ENCODE peak calls at places on chromosome 6, in eight cellular contexts. T is AG04450; A is posterior vena cava; X is activated gamma-delta T cell treated with Interleukin-2 at 50 U/mL for 16 hours; O is SW 1271; N is effector memory CD4-positive, alpha-beta T cell; P is retina; Y is endothelial cell. V is an unnamed sample.

GRCh38 chr6:40948598-40948997 is 90.4 kb downstream of the UNC5CL start:
- DNase-seq in Y (no peak), X (no peak), O (no peak), A (no peak), P (no peak), N (no peak), T (no peak), V (no peak)

GRCh38 chr6:39079726-39080125 is 31.1 kb downstream of the GLP1R start:
- DNase-seq in X (no peak), T (no peak), Y (no peak), A (no peak), O (no peak), P (no peak), N (no peak), V (no peak)

GRCh38 chr6:108902389-108902792 is 54.2 kb downstream of the ARMC2 start:
- DNase-seq in T (no peak), P (no peak), O (no peak), Y (no peak), X (no peak), A (no peak), N (no peak), V (no peak)

GRCh38 chr6:89187504-89187903 is 29.7 kb downstream of the GABRR1 start:
- DNase-seq in O (no peak), Y (no peak), A (no peak), N (no peak), T (no peak), X (no peak), P (no peak), V (no peak)

GRCh38 chr6:28337103-28337520 is 1.2 kb upstream of the ZSCAN31 start:
- DNase-seq in N (no peak), Y (no peak), X (no peak), P (peak), O (no peak), T (no peak), A (no peak), V (no peak)

GRCh38 chr6:84651583-84651982 is 112.8 kb downstream of the TBX18 start:
- DNase-seq in P (no peak), A (no peak), N (no peak), Y (no peak), X (no peak), O (no peak), T (no peak), V (no peak)

GRCh38 chr6:121770943-121771342 is 335.5 kb downstream of the GJA1 start:
- DNase-seq in T (no peak), X (no peak), P (no peak), N (no peak), Y (no peak), A (no peak), O (no peak), V (no peak)

GRCh38 chr6:99276747-99277146 is 72.7 kb downstream of the FAXC start:
- DNase-seq in Y (no peak), X (no peak), A (no peak), P (no peak), N (no peak), T (no peak), O (no peak), V (no peak)

GRCh38 chr6:167797079-167797870 is 29.4 kb upstream of the AFDN start:
- DNase-seq in O (no peak), N (no peak), X (no peak), P (no peak), Y (no peak), T (no peak), A (no peak), V (no peak)

GRCh38 chr6:5529733-5530132 is 268.4 kb downstream of the FARS2 start:
- DNase-seq in X (no peak), Y (no peak), P (no peak), O (no peak), A (no peak), N (no peak), T (no peak), V (no peak)

GRCh38 chr6:56954389-56955170 is at the start of gene BEND6:
- DNase-seq in N (no peak), O (no peak), X (no peak), T (peak), A (peak), Y (no peak), P (peak), V (peak)

GRCh38 chr6:107982511-107982910 is 24.5 kb upstream of the SEC63 start:
- DNase-seq in X (no peak), P (peak), T (no peak), Y (no peak), O (no peak), N (no peak), A (no peak), V (no peak)

GRCh38 chr6:38610050-38610619 is 29.6 kb downstream of the BTBD9 start:
- DNase-seq in T (no peak), P (no peak), O (no peak), Y (no peak), A (no peak), X (no peak), N (no peak), V (no peak)

GRCh38 chr6:123745877-123746276 is 57.8 kb upstream of the NKAIN2 start:
- DNase-seq in T (no peak), N (no peak), Y (no peak), A (no peak), O (no peak), X (no peak), P (no peak), V (no peak)

GRCh38 chr6:137883400-137883888 is 16.4 kb downstream of the TNFAIP3 start:
- DNase-seq in N (peak), T (no peak), P (no peak), O (no peak), A (no peak), Y (no peak), X (no peak), V (no peak)

GRCh38 chr6:166419268-166419667 is 36.5 kb upstream of the MPC1 start:
- DNase-seq in O (no peak), N (peak), P (no peak), T (no peak), A (no peak), X (peak), Y (no peak), V (no peak)

GRCh38 chr6:56713285-56713684 is 70.6 kb upstream of the DST start:
- DNase-seq in A (no peak), P (no peak), Y (no peak), X (no peak), T (no peak), O (peak), N (no peak), V (no peak)

GRCh38 chr6:167778497-167779122 is 48.1 kb upstream of the AFDN start:
- DNase-seq in A (peak), P (no peak), Y (no peak), O (no peak), T (no peak), X (no peak), N (no peak), V (no peak)

GRCh38 chr6:127737009-127737486 is 160.1 kb downstream of the C6orf58 start:
- DNase-seq in P (peak), N (peak), O (no peak), T (peak), A (no peak), X (peak), Y (peak), V (no peak)

GRCh38 chr6:41571066-41571780 is 25.0 kb downstream of the FOXP4 start:
- DNase-seq in A (no peak), X (no peak), N (no peak), T (no peak), O (no peak), Y (no peak), P (peak), V (no peak)

GRCh38 chr6:16750566-16750965 is 10.7 kb downstream of the ATXN1 start:
- DNase-seq in T (no peak), O (no peak), X (no peak), P (no peak), Y (no peak), N (no peak), A (no peak), V (no peak)

GRCh38 chr6:71510057-71510713 is 221.6 kb downstream of the OGFRL1 start:
- DNase-seq in X (no peak), Y (peak), A (peak), N (no peak), T (peak), P (peak), O (peak), V (peak)

GRCh38 chr6:7050911-7051779 is 56.6 kb upstream of the RREB1 start:
- DNase-seq in Y (peak), N (no peak), T (peak), A (peak), X (no peak), O (no peak), P (peak), V (no peak)

GRCh38 chr6:1104988-1105670 is 206.8 kb upstream of the FOXQ1 start:
- DNase-seq in A (no peak), P (no peak), T (no peak), N (no peak), X (no peak), Y (no peak), O (no peak), V (no peak)

GRCh38 chr6:78850621-78851020 is 16.7 kb upstream of the IRAK1BP1 start:
- DNase-seq in T (no peak), Y (no peak), X (no peak), O (no peak), A (no peak), N (no peak), P (no peak), V (no peak)

GRCh38 chr6:169991031-169991390 is 239.6 kb downstream of the ERMARD start:
- DNase-seq in P (no peak), N (no peak), A (no peak), T (no peak), O (no peak), X (no peak), Y (no peak), V (no peak)

GRCh38 chr6:119060255-119060907 is 18.1 kb downstream of the FAM184A start:
- DNase-seq in P (no peak), O (no peak), X (no peak), Y (no peak), N (no peak), A (no peak), T (no peak), V (no peak)

GRCh38 chr6:158115508-158115907 is 52.6 kb downstream of the SERAC1 start:
- DNase-seq in O (no peak), X (no peak), A (no peak), P (no peak), Y (no peak), T (no peak), N (no peak), V (no peak)

GRCh38 chr6:65979120-65979519 is 272.1 kb upstream of the EYS start:
- DNase-seq in X (no peak), P (no peak), A (no peak), N (no peak), O (no peak), Y (no peak), T (no peak), V (no peak)

GRCh38 chr6:5547571-5547970 is 286.3 kb downstream of the FARS2 start:
- DNase-seq in P (no peak), N (no peak), Y (no peak), O (no peak), A (no peak), T (no peak), X (no peak), V (no peak)

GRCh38 chr6:168950500-168951223 is 303.0 kb downstream of the THBS2 start:
- DNase-seq in N (no peak), Y (no peak), P (peak), X (no peak), O (no peak), A (no peak), T (no peak), V (no peak)

V was measured in H1.